ENCODE peak calls at places on chromosomes 12 and 14, in eight cellular contexts. Q, T, A, R, J, N, B and V are unnamed samples.

GRCh38 chr12:70590549-70591226 is 46.5 kb downstream of the PTPRB start:
- DNase-seq in Q (no peak), T (no peak), A (no peak), R (no peak), J (no peak), N (peak; percentile 69), B (no peak), V (no peak)

GRCh38 chr14:26872930-26873470 is 275.2 kb upstream of the NOVA1 start:
- DNase-seq in Q (no peak), T (no peak), A (no peak), R (no peak), J (peak; percentile 23), N (no peak), B (no peak), V (no peak)

GRCh38 chr12:20507711-20508110 is 139.4 kb downstream of the PDE3A start:
- DNase-seq in Q (no peak), T (no peak), A (no peak), R (no peak), J (no peak), N (no peak), B (no peak), V (no peak)

GRCh38 chr14:51781352-51781751 is 79.1 kb upstream of the GNG2 start:
- DNase-seq in Q (no peak), T (no peak), A (no peak), R (no peak), J (no peak), N (no peak), B (no peak), V (no peak)

GRCh38 chr14:65080954-65081747 is 21.2 kb downstream of the MAX start:
- DNase-seq in Q (no peak), T (no peak), A (no peak), R (no peak), J (no peak), N (no peak), B (no peak), V (no peak)

GRCh38 chr12:55931317-55931779 is 386 bp downstream of the DGKA start:
- DNase-seq in Q (no peak), T (no peak), A (no peak), R (no peak), J (peak; percentile 33), N (peak; percentile 31), B (no peak), V (peak; percentile 52)

GRCh38 chr14:50082308-50082742 is 34.0 kb downstream of the VCPKMT start:
- DNase-seq in Q (no peak), T (no peak), A (no peak), R (no peak), J (no peak), N (no peak), B (no peak), V (no peak)

GRCh38 chr12:113955109-113955970 is 10.8 kb downstream of the RBM19 start:
- DNase-seq in Q (peak; percentile 70), T (no peak), A (no peak), R (peak; percentile 16), J (no peak), N (peak; percentile 25), B (no peak), V (peak; percentile 59)

GRCh38 chr12:25681580-25681979 is 128.5 kb upstream of the LMNTD1 start:
- DNase-seq in Q (no peak), T (no peak), A (no peak), R (no peak), J (no peak), N (no peak), B (no peak), V (no peak)

GRCh38 chr14:97709552-97709951 is 912.4 kb downstream of the VRK1 start:
- DNase-seq in Q (no peak), T (peak; percentile 34), A (no peak), R (no peak), J (no peak), N (no peak), B (peak; percentile 83), V (no peak)

GRCh38 chr12:84694111-84694510 is 218.5 kb downstream of the SLC6A15 start:
- DNase-seq in Q (no peak), T (no peak), A (no peak), R (no peak), J (no peak), N (no peak), B (no peak), V (no peak)

GRCh38 chr12:51997156-51997555 is 9.6 kb upstream of the TAMALIN start:
- DNase-seq in Q (no peak), T (no peak), A (no peak), R (no peak), J (no peak), N (no peak), B (no peak), V (no peak)

GRCh38 chr12:94650143-94651056 is at the start of gene TMCC3:
- DNase-seq in Q (no peak), T (peak; percentile 57), A (peak; percentile 50), R (no peak), J (peak; percentile 41), N (peak; percentile 55), B (peak; percentile 91), V (peak; percentile 70)

GRCh38 chr12:106906715-106907114 is 49.0 kb upstream of the TMEM263 start:
- DNase-seq in Q (no peak), T (no peak), A (no peak), R (no peak), J (no peak), N (no peak), B (no peak), V (no peak)

GRCh38 chr14:103908580-103908979 is 19.7 kb upstream of the TDRD9 start:
- DNase-seq in Q (no peak), T (no peak), A (no peak), R (no peak), J (no peak), N (no peak), B (peak; percentile 54), V (no peak)

GRCh38 chr14:103909531-103910261 is 18.6 kb upstream of the TDRD9 start:
- DNase-seq in Q (no peak), T (no peak), A (no peak), R (no peak), J (no peak), N (no peak), B (peak; percentile 62), V (no peak)

GRCh38 chr14:103904493-103905107 is 23.7 kb upstream of the TDRD9 start:
- DNase-seq in Q (no peak), T (no peak), A (no peak), R (no peak), J (no peak), N (no peak), B (no peak), V (no peak)

GRCh38 chr14:103910262-103910935 is 17.9 kb upstream of the TDRD9 start:
- DNase-seq in Q (peak; percentile 82), T (peak; percentile 95), A (peak; percentile 80), R (peak; percentile 86), J (peak; percentile 72), N (peak; percentile 62), B (peak; percentile 89), V (peak; percentile 94)

GRCh38 chr14:103905861-103906456 is 22.3 kb upstream of the TDRD9 start:
- DNase-seq in Q (no peak), T (no peak), A (no peak), R (no peak), J (no peak), N (peak; percentile 28), B (peak; percentile 69), V (no peak)
- TF ChIP-seq CTCF in Q (no peak), T (no peak), A (no peak), R (peak; percentile 15), J (no peak), N (peak; percentile 22), B (no peak), V (no peak)

DNA sequence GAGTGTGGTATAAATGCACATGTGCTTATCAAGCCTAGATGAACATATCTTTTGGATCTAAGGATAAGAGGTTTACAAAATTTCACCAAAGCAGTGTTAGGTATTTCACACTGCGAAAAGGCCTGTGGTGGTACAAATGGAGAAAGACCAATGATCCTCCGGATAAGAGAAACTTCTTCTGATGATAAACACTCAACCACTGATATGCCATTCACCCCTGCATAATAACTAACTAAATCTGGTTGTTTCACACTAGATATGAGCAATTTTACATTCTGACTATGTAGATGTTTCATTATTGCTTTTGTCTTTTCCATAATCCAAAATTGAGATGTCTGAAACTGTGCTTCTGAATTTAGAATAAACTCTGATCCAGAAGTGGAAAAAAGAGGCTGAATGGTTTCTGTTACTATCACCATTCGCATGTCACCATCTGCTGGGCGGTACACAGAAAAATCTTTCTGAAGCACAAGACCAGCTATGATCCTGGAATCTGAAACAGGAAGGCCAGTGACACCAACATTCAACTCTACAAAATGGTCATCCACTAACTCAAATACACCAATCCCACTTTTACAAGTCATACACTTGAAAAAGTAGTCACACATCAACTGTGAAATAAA is 1.3 kb downstream of the BBS10 start:
- DNase-seq in Q (peak; percentile 54), T (peak; percentile 56), A (peak; percentile 37), R (no peak), J (no peak), N (peak; percentile 69), B (no peak), V (peak; percentile 54)
- H3K4me3 ChIP-seq in Q (peak overlapping the region; percentile 67), T (no peak overlapping the region), A (no peak overlapping the region), R (peak overlapping the region; percentile 88), J (peak overlapping the region; percentile 82), N (peak overlapping the region; percentile 85), B (peak overlapping the region; percentile 84), V (no peak overlapping the region)

DNA sequence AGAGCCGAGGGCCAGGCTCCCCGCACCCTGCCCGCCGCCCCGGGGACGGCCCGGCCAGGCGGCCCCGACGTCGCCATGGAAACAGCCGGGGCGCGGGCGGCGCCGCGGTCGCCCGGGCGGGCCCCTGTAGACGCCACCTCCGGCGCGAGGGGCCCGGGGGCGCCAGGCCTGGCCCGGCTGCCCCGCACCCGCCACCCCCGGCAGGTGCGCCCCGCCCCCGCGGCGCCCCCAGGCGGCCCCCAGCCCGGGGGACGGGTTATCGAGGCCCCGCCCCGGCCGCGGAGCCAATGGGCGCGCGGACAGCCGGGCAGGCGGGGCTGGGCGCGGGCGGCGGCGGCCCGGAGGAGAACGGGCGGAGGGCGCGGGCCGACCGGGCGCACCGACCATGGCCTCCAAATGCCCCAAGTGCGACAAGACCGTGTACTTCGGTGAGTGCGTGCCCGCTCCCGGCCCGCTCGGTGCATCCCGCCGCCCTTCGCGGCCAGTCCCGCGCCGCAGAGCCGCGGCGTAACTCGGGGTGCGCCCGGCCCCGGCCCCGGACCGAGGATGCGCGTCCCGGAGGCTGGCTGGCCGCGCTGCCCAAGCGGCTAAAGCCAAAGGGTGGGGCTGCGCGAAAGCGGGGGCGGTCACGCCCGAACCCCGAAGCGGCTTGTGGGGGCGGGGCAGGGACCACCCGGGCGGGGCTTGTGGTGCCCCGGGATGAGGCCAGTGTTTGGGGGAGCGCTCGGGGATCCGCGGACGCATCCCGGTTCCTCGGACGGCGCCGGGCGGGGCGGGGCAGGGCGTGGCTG is at the start of gene CRIP2:
- DNase-seq in Q (peak; percentile 51), T (no peak), A (peak; percentile 77), R (no peak), J (peak; percentile 47), N (no peak), B (no peak), V (peak; percentile 64)
- TF ChIP-seq POLR2A in Q (peak; percentile 42), T (no peak), A (peak; percentile 59), R (no peak), J (peak; percentile 42), N (no peak), B (no peak), V (peak; percentile 41)

DNA sequence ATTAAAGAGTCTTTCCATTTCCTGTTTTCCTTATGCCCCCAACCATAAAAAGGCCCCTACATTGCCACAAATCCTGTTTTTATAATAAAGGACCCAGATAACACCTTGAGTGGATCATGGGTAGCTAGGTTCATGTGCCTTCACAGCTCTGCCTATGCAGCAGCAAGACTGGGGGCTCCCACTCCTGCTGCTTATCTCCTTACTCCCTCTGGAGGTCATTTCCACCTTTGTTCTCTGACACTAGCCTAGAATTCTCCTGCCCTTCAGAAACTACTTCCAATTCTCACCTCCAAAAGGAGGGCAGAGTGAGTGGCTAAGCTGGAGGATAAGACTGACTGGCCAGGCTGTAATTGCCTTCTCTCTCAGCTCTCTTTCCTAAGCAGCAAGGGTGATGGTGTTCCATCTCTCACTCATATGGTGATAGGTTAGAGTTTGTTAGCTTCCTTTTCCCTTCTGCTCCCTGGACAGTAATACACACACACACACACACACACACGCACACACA is 20.0 kb upstream of the STAC3 start:
- DNase-seq in Q (peak; percentile 29), T (no peak), A (no peak), R (no peak), J (no peak), N (peak; percentile 18), B (no peak), V (no peak)
- TF ChIP-seq CTCF in Q (no peak), T (no peak), A (no peak), R (peak; percentile 19), J (no peak), N (peak; percentile 13), B (no peak), V (no peak)